ENCODE peak calls at places on chromosomes 5 and 9, in eight cellular contexts. Y is activated CD4-positive, alpha-beta T cell treated with anti-CD3 and anti-CD28 coated beads for 24 hours; G is GM23248; I is CD4-positive, CD25-positive, alpha-beta regulatory T cell; N is activated naive CD8-positive, alpha-beta T cell treated with anti-CD3 and anti-CD28 coated beads, Interleukin-2, amount 50 U/mL, for 16 hours; Z is activated B cell treated with CpG ODN at 0.5 μM for 24 hours; C is colonic mucosa; D is fibroblast of the aortic adventitia. P is an unnamed sample.
A peak's percentile ranks its signal among the peaks of the same experiment; 100 is the strongest.

GRCh38 chr5:52895572-52896296 is 93.4 kb upstream of the ITGA2 start:
- DNase-seq in I (no peak), Y (no peak), G (peak; percentile 9), N (no peak), Z (no peak), D (no peak), C (no peak), P (no peak)

GRCh38 chr5:2577637-2578036 is 173.8 kb downstream of the IRX2 start:
- DNase-seq in G (no peak), Z (no peak), N (no peak), I (no peak), C (no peak), Y (no peak), D (no peak), P (no peak)

GRCh38 chr9:121576281-121577075 is 75.0 kb upstream of the DAB2IP start:
- DNase-seq in Z (no peak), G (no peak), C (no peak), D (no peak), N (no peak), Y (no peak), I (no peak), P (no peak)

GRCh38 chr5:66477591-66477990 is 118.6 kb upstream of the MAST4 start:
- DNase-seq in Z (no peak), D (no peak), G (no peak), N (no peak), I (no peak), Y (no peak), C (no peak), P (no peak)

GRCh38 chr5:65264420-65264819 is 217.3 kb downstream of the ADAMTS6 start:
- DNase-seq in C (no peak), D (no peak), G (no peak), Y (no peak), Z (no peak), N (no peak), I (no peak), P (no peak)

GRCh38 chr5:40652441-40653220 is 27.1 kb upstream of the PTGER4 start:
- DNase-seq in N (no peak), C (peak; percentile 38), Z (no peak), I (peak; percentile 48), G (no peak), D (no peak), Y (no peak), P (no peak)

GRCh38 chr9:116088396-116088795 is 65.2 kb upstream of the PAPPA start:
- DNase-seq in I (no peak), N (no peak), Y (no peak), Z (no peak), D (no peak), G (no peak), C (no peak), P (no peak)

GRCh38 chr9:121567142-121568100 is 67.8 kb upstream of the GGTA1 start:
- DNase-seq in G (peak; percentile 57), D (peak; percentile 31), Y (no peak), Z (no peak), N (no peak), C (no peak), I (no peak), P (no peak)

GRCh38 chr9:18596920-18597319 is 123.0 kb downstream of the ADAMTSL1 start:
- DNase-seq in Z (no peak), N (no peak), G (peak; percentile 80), C (no peak), I (no peak), Y (no peak), D (peak; percentile 81), P (no peak)

GRCh38 chr5:158609729-158610128 is 490.0 kb downstream of the EBF1 start:
- DNase-seq in Y (no peak), D (no peak), Z (no peak), C (no peak), N (no peak), I (no peak), G (peak; percentile 82), P (no peak)

GRCh38 chr5:12246016-12246415 is 341.8 kb upstream of the CTNND2 start:
- DNase-seq in D (no peak), I (no peak), N (no peak), Z (no peak), C (no peak), Y (no peak), G (no peak), P (no peak)